ENCODE peak calls at places on chromosomes 13 and 19, in four cellular contexts. B is K562, W is GM12878, X is HepG2. F is an unnamed sample.

GRCh38 chr19:56660381-56661105 is 11.0 kb downstream of the ZNF835 start:
- DNase-seq in B (no peak), W (no peak), X (no peak), F (no peak)

GRCh38 chr13:101417043-101417406 is 717 bp upstream of the NALCN start:
- DNase-seq in B (no peak), W (no peak), X (no peak), F (no peak)

GRCh38 chr19:46639356-46640061 is 3.5 kb upstream of the GNG8 start:
- DNase-seq in B (peak; percentile 78), W (no peak), X (no peak), F (no peak)

GRCh38 chr19:6484251-6484650 is 2.7 kb upstream of the DENND1C start:
- DNase-seq in B (no peak), W (no peak), X (no peak), F (no peak)

GRCh38 chr19:52935434-52935833 is 12.2 kb upstream of the ZNF888 start:
- DNase-seq in B (peak; percentile 76), W (no peak), X (no peak), F (no peak)

GRCh38 chr19:29671393-29672076 is 6.3 kb downstream of the PLEKHF1 start:
- DNase-seq in B (peak; percentile 81), W (peak; percentile 88), X (peak; percentile 76), F (no peak)

GRCh38 chr19:47310819-47311218 is 1.2 kb downstream of the C5AR1 start:
- DNase-seq in B (peak; percentile 35), W (no peak), X (peak; percentile 36), F (no peak)

GRCh38 chr19:51102991-51103390 is 5.2 kb downstream of the CTU1 start:
- DNase-seq in B (no peak), W (no peak), X (no peak), F (no peak)

GRCh38 chr13:108525867-108526266 is 103.5 kb upstream of the MYO16 start:
- DNase-seq in B (no peak), W (no peak), X (no peak), F (no peak)

GRCh38 chr13:29362849-29363604 is 232.5 kb downstream of the SLC7A1 start:
- DNase-seq in B (peak; percentile 49), W (peak; percentile 13), X (peak; percentile 43), F (peak; percentile 64)

GRCh38 chr19:46824887-46825730 is 25.5 kb downstream of the AP2S1 start:
- DNase-seq in B (no peak), W (no peak), X (no peak), F (no peak)

GRCh38 chr13:39565036-39565949 is 37.7 kb downstream of the LHFPL6 start:
- DNase-seq in B (no peak), W (no peak), X (peak; percentile 1), F (peak; percentile 57)

GRCh38 chr13:99298056-99298455 is 9.1 kb downstream of the GPR183 start:
- DNase-seq in B (no peak), W (no peak), X (no peak), F (no peak)

GRCh38 chr13:110422913-110423688 is 116.0 kb downstream of the COL4A2 start:
- DNase-seq in B (no peak), W (no peak), X (no peak), F (no peak)

GRCh38 chr19:23415561-23416191 is 20.4 kb upstream of the ZNF91 start:
- DNase-seq in B (no peak), W (no peak), X (no peak), F (peak; percentile 90)

GRCh38 chr13:98563071-98563470 is 13.8 kb downstream of the STK24 start:
- DNase-seq in B (no peak), W (no peak), X (no peak), F (no peak)

GRCh38 chr13:80469105-80469840 is 128.3 kb upstream of the SPRY2 start:
- DNase-seq in B (no peak), W (no peak), X (no peak), F (no peak)

GRCh38 chr13:46317120-46317519 is 69.9 kb downstream of the RUBCNL start:
- DNase-seq in B (no peak), W (no peak), X (no peak), F (no peak)

GRCh38 chr13:113454936-113455335 is 1.6 kb upstream of the ADPRHL1 start:
- DNase-seq in B (no peak), W (no peak), X (no peak), F (no peak)

GRCh38 chr13:85314686-85315085 is 484.5 kb downstream of the SLITRK6 start:
- DNase-seq in B (no peak), W (no peak), X (no peak), F (no peak)

GRCh38 chr13:90293793-90294361 is 1053.6 kb upstream of the MIR17HG start:
- DNase-seq in B (no peak), W (no peak), X (no peak), F (no peak)

GRCh38 chr13:19178901-19179593 is 2.6 kb downstream of the TUBA3C start:
- DNase-seq in B (no peak), W (no peak), X (no peak), F (no peak)

GRCh38 chr19:45716314-45717130 is 14.2 kb downstream of the FBXO46 start:
- DNase-seq in B (no peak), W (no peak), X (no peak), F (no peak)

GRCh38 chr13:106401081-106401480 is 134.4 kb downstream of the EFNB2 start:
- DNase-seq in B (no peak), W (no peak), X (no peak), F (no peak)

GRCh38 chr19:40360020-40360686 is 11.7 kb downstream of the PLD3 start:
- DNase-seq in B (no peak), W (no peak), X (no peak), F (no peak)

GRCh38 chr19:17209126-17210036 is 5.8 kb upstream of the USE1 start:
- DNase-seq in B (peak; percentile 97), W (no peak), X (no peak), F (peak; percentile 100)

GRCh38 chr19:52336117-52336811 is at the start of gene ZNF610:
- DNase-seq in B (no peak), W (peak; percentile 34), X (peak; percentile 59), F (peak; percentile 87)

GRCh38 chr19:5337886-5338595 is 2.6 kb downstream of the PTPRS start:
- DNase-seq in B (no peak), W (no peak), X (no peak), F (no peak)

GRCh38 chr19:11091343-11092153 is 2.3 kb downstream of the LDLR start:
- DNase-seq in B (peak; percentile 77), W (no peak), X (peak; percentile 94), F (no peak)

GRCh38 chr13:35512271-35512920 is 35.9 kb upstream of the MAB21L1 start:
- DNase-seq in B (no peak), W (no peak), X (no peak), F (no peak)

GRCh38 chr19:58386166-58386575 is 898 bp upstream of the RPS5 start:
- DNase-seq in B (no peak), W (no peak), X (no peak), F (no peak)

GRCh38 chr13:112885782-112886268 is 83.2 kb upstream of the MCF2L start:
- DNase-seq in B (peak; percentile 63), W (no peak), X (peak; percentile 71), F (peak; percentile 83)

GRCh38 chr19:7450243-7451223 is 38.3 kb downstream of the PEX11G start:
- DNase-seq in B (peak; percentile 38), W (peak; percentile 49), X (peak; percentile 32), F (no peak)

DNA sequence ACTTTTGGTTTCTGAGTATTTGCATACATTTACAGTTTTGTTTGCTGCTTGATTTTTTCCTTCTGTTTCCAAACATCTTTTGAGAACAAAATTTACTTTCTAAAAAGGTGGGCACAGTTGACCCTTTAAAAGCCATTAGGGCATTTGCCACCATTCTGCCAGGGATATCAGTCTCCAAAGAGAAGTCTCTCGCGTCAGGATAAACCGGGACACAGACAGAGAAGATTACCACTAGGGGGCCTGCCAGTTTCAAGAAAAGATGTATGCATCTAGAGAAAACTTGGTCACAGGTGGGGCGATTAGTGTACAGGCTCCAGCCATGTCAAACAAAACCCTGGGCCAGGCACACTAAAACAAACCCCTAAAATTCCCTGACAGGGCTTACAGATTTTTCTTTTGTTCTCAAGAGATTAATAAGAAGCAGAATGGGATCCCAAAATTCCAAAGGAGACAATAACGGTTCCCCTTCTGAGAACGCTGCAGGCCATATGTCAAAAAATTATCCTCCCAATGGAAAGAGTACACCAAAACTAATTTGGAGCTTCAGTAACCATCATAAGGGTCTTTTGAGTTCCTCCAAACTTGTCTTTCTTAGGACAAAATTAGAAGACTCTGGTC is 10.7 kb upstream of the PABPC3 start:
- DNase-seq in B (peak; percentile 43), W (no peak), X (peak; percentile 23), F (peak; percentile 50)
- TF ChIP-seq ETV6 in B (no peak), W (no peak), X (no peak), F (no peak)

GRCh38 chr13:94520001-94520400 is 40.5 kb upstream of the DCT start:
- DNase-seq in B (no peak), W (no peak), X (no peak), F (no peak)

GRCh38 chr13:94515911-94516310 is 36.4 kb upstream of the DCT start:
- DNase-seq in B (peak; percentile 3), W (no peak), X (no peak), F (no peak)

GRCh38 chr13:94516456-94516855 is 37.0 kb upstream of the DCT start:
- DNase-seq in B (no peak), W (no peak), X (no peak), F (no peak)

GRCh38 chr13:94515352-94515751 is 35.9 kb upstream of the DCT start:
- DNase-seq in B (no peak), W (no peak), X (no peak), F (no peak)
- TF ChIP-seq CREM in B (no peak), W (no peak), X (no peak), F (no peak)

GRCh38 chr19:43525836-43526771 is 897 bp downstream of the ETHE1 start:
- DNase-seq in B (no peak), W (no peak), X (no peak), F (peak; percentile 33)
- TF ChIP-seq SP1 in B (no peak), W (no peak), X (no peak), F (no peak)

DNA sequence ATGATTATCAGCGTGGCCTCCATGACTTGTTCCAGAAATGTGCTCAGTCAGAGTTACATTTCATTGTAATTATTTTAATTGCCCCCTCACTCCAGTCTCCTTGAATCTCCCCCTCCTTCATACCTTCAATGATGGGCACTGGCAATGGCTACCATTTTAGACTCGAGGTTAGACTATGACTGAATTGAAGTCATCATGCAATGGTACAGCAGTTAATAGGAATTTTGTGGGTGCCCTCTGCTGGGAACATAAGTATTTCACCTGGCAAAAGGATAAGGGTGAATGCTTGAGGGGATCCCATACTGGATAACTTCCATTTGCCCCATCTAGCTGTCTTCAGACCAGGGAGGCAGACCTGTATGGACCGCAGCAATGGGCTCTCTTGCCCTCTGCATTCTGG is 32.2 kb upstream of the USP12 start:
- DNase-seq in B (peak; percentile 42), W (no peak), X (peak; percentile 14), F (no peak)
- TF ChIP-seq ETV6 in B (no peak), W (no peak), X (no peak), F (no peak)

F was measured in WTC11.